ENCODE peak calls at places on chromosomes 16 and 17, in five cellular contexts. A is NCI-H1092 treated with DMSO at 0.1 percent for 48 hours; U is NCI-H1436; Q is HTR-8/SVneo; M is CD4-positive, alpha-beta T cell. P is an unnamed sample.

GRCh38 chr16:66619036-66619435 is 14.5 kb downstream of the CMTM3 start:
- DNase-seq in A (no peak), U (no peak), Q (no peak), M (no peak), P (no peak)

GRCh38 chr17:59328534-59329095 is 2.8 kb upstream of the YPEL2 start:
- DNase-seq in A (no peak), U (no peak), Q (no peak), M (no peak), P (no peak)

GRCh38 chr16:57794849-57795430 is 7.4 kb downstream of the KIFC3 start:
- DNase-seq in A (no peak), U (no peak), Q (no peak), M (no peak), P (no peak)

GRCh38 chr17:17420561-17421269 is 56.1 kb upstream of the MED9 start:
- DNase-seq in A (no peak), U (no peak), Q (no peak), M (no peak), P (no peak)

GRCh38 chr16:84834403-84834772 is 14.6 kb downstream of the CRISPLD2 start:
- DNase-seq in A (no peak), U (no peak), Q (no peak), M (no peak), P (no peak)

GRCh38 chr17:34980681-34981537 is 597 bp downstream of the LIG3 start:
- DNase-seq in A (peak), U (peak), Q (peak), M (peak), P (peak)

GRCh38 chr16:239948-240277 is 5.3 kb downstream of the FAM234A start:
- DNase-seq in A (no peak), U (no peak), Q (no peak), M (no peak), P (no peak)

GRCh38 chr17:66737524-66737923 is 97.4 kb upstream of the CACNG5 start:
- DNase-seq in A (no peak), U (no peak), Q (no peak), M (no peak), P (no peak)

GRCh38 chr16:11224894-11225676 is 30.9 kb downstream of the SOCS1 start:
- DNase-seq in A (no peak), U (no peak), Q (no peak), M (peak), P (no peak)

GRCh38 chr17:83199500-83200201 is 120.2 kb downstream of the METRNL start:
- DNase-seq in A (no peak), U (no peak), Q (no peak), M (no peak), P (no peak)

GRCh38 chr16:1708768-1709180 is 2.8 kb downstream of the MAPK8IP3 start:
- DNase-seq in A (no peak), U (no peak), Q (no peak), M (no peak), P (no peak)

GRCh38 chr16:83942074-83942473 is 11.0 kb upstream of the OSGIN1 start:
- DNase-seq in A (no peak), U (no peak), Q (no peak), M (no peak), P (no peak)

GRCh38 chr17:80678621-80679020 is 134.0 kb downstream of the RPTOR start:
- DNase-seq in A (no peak), U (no peak), Q (peak), M (no peak), P (no peak)